ENCODE peak calls at places on chromosome 13, in nine cellular contexts. One of them, this sample, is unnamed.

GRCh38 chr13:112510987-112511715 is 76.8 kb downstream of the TUBGCP3 start:
- DNase-seq in occipital lobe: no peak
- DNase-seq in HL-60: no peak
- DNase-seq in HEK293T: no peak
- DNase-seq in heart right ventricle: no peak
- DNase-seq in COLO829: no peak
- DNase-seq in colonic mucosa: no peak
- DNase-seq in activated CD4-positive, alpha-beta T cell treated with anti-CD3 and anti-CD28 coated beads for 24 hours: no peak
- DNase-seq in IMR-90: no peak
- DNase-seq in this sample: no peak

GRCh38 chr13:107250626-107251025 is 682.7 kb upstream of the ARGLU1 start:
- DNase-seq in HL-60: no peak
- DNase-seq in HEK293T: no peak
- DNase-seq in IMR-90: peak; percentile 22
- DNase-seq in heart right ventricle: no peak
- DNase-seq in COLO829: no peak
- DNase-seq in occipital lobe: no peak
- DNase-seq in activated CD4-positive, alpha-beta T cell treated with anti-CD3 and anti-CD28 coated beads for 24 hours: no peak
- DNase-seq in colonic mucosa: no peak
- DNase-seq in this sample: no peak

GRCh38 chr13:40026174-40026585 is 370.7 kb downstream of the COG6 start:
- DNase-seq in COLO829: no peak
- DNase-seq in IMR-90: peak; percentile 11
- DNase-seq in colonic mucosa: no peak
- DNase-seq in activated CD4-positive, alpha-beta T cell treated with anti-CD3 and anti-CD28 coated beads for 24 hours: peak; percentile 52
- DNase-seq in occipital lobe: no peak
- DNase-seq in HEK293T: no peak
- DNase-seq in HL-60: no peak
- DNase-seq in heart right ventricle: no peak
- DNase-seq in this sample: peak; percentile 4

GRCh38 chr13:29423050-29423449 is 172.4 kb downstream of the SLC7A1 start:
- DNase-seq in occipital lobe: no peak
- DNase-seq in activated CD4-positive, alpha-beta T cell treated with anti-CD3 and anti-CD28 coated beads for 24 hours: no peak
- DNase-seq in COLO829: no peak
- DNase-seq in HL-60: no peak
- DNase-seq in HEK293T: no peak
- DNase-seq in heart right ventricle: no peak
- DNase-seq in IMR-90: no peak
- DNase-seq in colonic mucosa: no peak
- DNase-seq in this sample: no peak

GRCh38 chr13:51832471-51833152 is 12.4 kb downstream of the TMEM272 start:
- DNase-seq in heart right ventricle: no peak
- DNase-seq in activated CD4-positive, alpha-beta T cell treated with anti-CD3 and anti-CD28 coated beads for 24 hours: peak; percentile 35
- DNase-seq in HL-60: peak; percentile 42
- DNase-seq in occipital lobe: no peak
- DNase-seq in IMR-90: peak; percentile 8
- DNase-seq in colonic mucosa: no peak
- DNase-seq in HEK293T: peak; percentile 41
- DNase-seq in COLO829: peak; percentile 45
- DNase-seq in this sample: peak; percentile 40

GRCh38 chr13:32448224-32448623 is 20.3 kb upstream of the N4BP2L1 start:
- DNase-seq in IMR-90: no peak
- DNase-seq in occipital lobe: no peak
- DNase-seq in activated CD4-positive, alpha-beta T cell treated with anti-CD3 and anti-CD28 coated beads for 24 hours: no peak
- DNase-seq in heart right ventricle: no peak
- DNase-seq in colonic mucosa: no peak
- DNase-seq in HL-60: no peak
- DNase-seq in COLO829: no peak
- DNase-seq in HEK293T: no peak
- DNase-seq in this sample: no peak

GRCh38 chr13:21078501-21078900 is 17.1 kb upstream of the LATS2 start:
- DNase-seq in occipital lobe: no peak
- DNase-seq in colonic mucosa: no peak
- DNase-seq in COLO829: no peak
- DNase-seq in HEK293T: no peak
- DNase-seq in HL-60: no peak
- DNase-seq in activated CD4-positive, alpha-beta T cell treated with anti-CD3 and anti-CD28 coated beads for 24 hours: no peak
- DNase-seq in IMR-90: peak; percentile 42
- DNase-seq in heart right ventricle: no peak
- DNase-seq in this sample: peak; percentile 44

GRCh38 chr13:111239754-111240670 is 80.4 kb upstream of the TEX29 start:
- DNase-seq in colonic mucosa: no peak
- DNase-seq in HL-60: no peak
- DNase-seq in activated CD4-positive, alpha-beta T cell treated with anti-CD3 and anti-CD28 coated beads for 24 hours: no peak
- DNase-seq in occipital lobe: no peak
- DNase-seq in HEK293T: no peak
- DNase-seq in IMR-90: no peak
- DNase-seq in COLO829: no peak
- DNase-seq in heart right ventricle: no peak
- DNase-seq in this sample: peak; percentile 74

GRCh38 chr13:43196171-43196611 is 172.8 kb downstream of the DNAJC15 start:
- DNase-seq in occipital lobe: no peak
- DNase-seq in HEK293T: no peak
- DNase-seq in HL-60: no peak
- DNase-seq in colonic mucosa: no peak
- DNase-seq in heart right ventricle: peak; percentile 16
- DNase-seq in IMR-90: peak; percentile 8
- DNase-seq in activated CD4-positive, alpha-beta T cell treated with anti-CD3 and anti-CD28 coated beads for 24 hours: no peak
- DNase-seq in COLO829: no peak
- DNase-seq in this sample: no peak

GRCh38 chr13:33194820-33195692 is 90.5 kb downstream of the STARD13 start:
- DNase-seq in HEK293T: peak; percentile 43
- DNase-seq in COLO829: no peak
- DNase-seq in colonic mucosa: no peak
- DNase-seq in heart right ventricle: no peak
- DNase-seq in HL-60: no peak
- DNase-seq in IMR-90: peak; percentile 96
- DNase-seq in occipital lobe: no peak
- DNase-seq in activated CD4-positive, alpha-beta T cell treated with anti-CD3 and anti-CD28 coated beads for 24 hours: no peak
- DNase-seq in this sample: peak; percentile 81

GRCh38 chr13:21894091-21894490 is 223.2 kb downstream of the FGF9 start:
- DNase-seq in occipital lobe: no peak
- DNase-seq in HEK293T: no peak
- DNase-seq in activated CD4-positive, alpha-beta T cell treated with anti-CD3 and anti-CD28 coated beads for 24 hours: no peak
- DNase-seq in heart right ventricle: no peak
- DNase-seq in IMR-90: no peak
- DNase-seq in HL-60: no peak
- DNase-seq in colonic mucosa: peak; percentile 68
- DNase-seq in COLO829: no peak
- DNase-seq in this sample: no peak

GRCh38 chr13:99974296-99974938 is 2.9 kb upstream of the ZIC5 start:
- DNase-seq in occipital lobe: no peak
- DNase-seq in IMR-90: no peak
- DNase-seq in HL-60: no peak
- DNase-seq in colonic mucosa: no peak
- DNase-seq in activated CD4-positive, alpha-beta T cell treated with anti-CD3 and anti-CD28 coated beads for 24 hours: no peak
- DNase-seq in heart right ventricle: no peak
- DNase-seq in COLO829: no peak
- DNase-seq in HEK293T: no peak
- DNase-seq in this sample: no peak

GRCh38 chr13:49502954-49503353 is 7.2 kb downstream of the PHF11 start:
- DNase-seq in colonic mucosa: no peak
- DNase-seq in activated CD4-positive, alpha-beta T cell treated with anti-CD3 and anti-CD28 coated beads for 24 hours: no peak
- DNase-seq in occipital lobe: no peak
- DNase-seq in COLO829: no peak
- DNase-seq in HL-60: no peak
- DNase-seq in heart right ventricle: no peak
- DNase-seq in HEK293T: no peak
- DNase-seq in IMR-90: peak; percentile 77
- DNase-seq in this sample: peak; percentile 62

GRCh38 chr13:45310341-45311138 is 30.4 kb downstream of the TPT1 start:
- DNase-seq in heart right ventricle: no peak
- DNase-seq in HL-60: no peak
- DNase-seq in IMR-90: no peak
- DNase-seq in COLO829: no peak
- DNase-seq in HEK293T: no peak
- DNase-seq in activated CD4-positive, alpha-beta T cell treated with anti-CD3 and anti-CD28 coated beads for 24 hours: no peak
- DNase-seq in colonic mucosa: no peak
- DNase-seq in occipital lobe: no peak
- DNase-seq in this sample: no peak

GRCh38 chr13:67341406-67341805 is 111.3 kb upstream of the PCDH9 start:
- DNase-seq in HL-60: no peak
- DNase-seq in COLO829: no peak
- DNase-seq in heart right ventricle: no peak
- DNase-seq in IMR-90: peak; percentile 53
- DNase-seq in activated CD4-positive, alpha-beta T cell treated with anti-CD3 and anti-CD28 coated beads for 24 hours: no peak
- DNase-seq in colonic mucosa: no peak
- DNase-seq in occipital lobe: no peak
- DNase-seq in HEK293T: no peak
- DNase-seq in this sample: peak; percentile 28

GRCh38 chr13:48316826-48317510 is 13.4 kb downstream of the RB1 start:
- DNase-seq in HEK293T: no peak
- DNase-seq in occipital lobe: no peak
- DNase-seq in colonic mucosa: no peak
- DNase-seq in heart right ventricle: peak; percentile 22
- DNase-seq in activated CD4-positive, alpha-beta T cell treated with anti-CD3 and anti-CD28 coated beads for 24 hours: no peak
- DNase-seq in COLO829: no peak
- DNase-seq in IMR-90: no peak
- DNase-seq in HL-60: no peak
- DNase-seq in this sample: no peak

GRCh38 chr13:92187378-92187989 is 789.1 kb downstream of the GPC5 start:
- DNase-seq in occipital lobe: peak; percentile 0
- DNase-seq in colonic mucosa: peak; percentile 28
- DNase-seq in heart right ventricle: no peak
- DNase-seq in activated CD4-positive, alpha-beta T cell treated with anti-CD3 and anti-CD28 coated beads for 24 hours: peak; percentile 8
- DNase-seq in IMR-90: peak; percentile 27
- DNase-seq in HEK293T: peak; percentile 73
- DNase-seq in HL-60: no peak
- DNase-seq in COLO829: peak; percentile 16
- DNase-seq in this sample: peak; percentile 0

GRCh38 chr13:106376411-106377112 is 158.9 kb downstream of the EFNB2 start:
- DNase-seq in heart right ventricle: no peak
- DNase-seq in activated CD4-positive, alpha-beta T cell treated with anti-CD3 and anti-CD28 coated beads for 24 hours: no peak
- DNase-seq in IMR-90: peak; percentile 95
- DNase-seq in colonic mucosa: no peak
- DNase-seq in HL-60: no peak
- DNase-seq in occipital lobe: peak; percentile 29
- DNase-seq in COLO829: peak; percentile 56
- DNase-seq in HEK293T: peak; percentile 12
- DNase-seq in this sample: peak; percentile 87

GRCh38 chr13:20424959-20425358 is 100.7 kb downstream of the CRYL1 start:
- DNase-seq in heart right ventricle: no peak
- DNase-seq in occipital lobe: no peak
- DNase-seq in activated CD4-positive, alpha-beta T cell treated with anti-CD3 and anti-CD28 coated beads for 24 hours: no peak
- DNase-seq in IMR-90: no peak
- DNase-seq in COLO829: no peak
- DNase-seq in HL-60: no peak
- DNase-seq in HEK293T: no peak
- DNase-seq in colonic mucosa: no peak
- DNase-seq in this sample: no peak

GRCh38 chr13:74132152-74132767 is 1.9 kb downstream of the KLF12 start:
- DNase-seq in COLO829: no peak
- DNase-seq in HEK293T: peak; percentile 47
- DNase-seq in HL-60: no peak
- DNase-seq in heart right ventricle: no peak
- DNase-seq in activated CD4-positive, alpha-beta T cell treated with anti-CD3 and anti-CD28 coated beads for 24 hours: no peak
- DNase-seq in occipital lobe: no peak
- DNase-seq in colonic mucosa: no peak
- DNase-seq in IMR-90: peak; percentile 39
- DNase-seq in this sample: peak; percentile 36

GRCh38 chr13:99981115-99982020 is at the start of gene ZIC2:
- DNase-seq in HEK293T: peak; percentile 50
- DNase-seq in IMR-90: no peak
- DNase-seq in colonic mucosa: no peak
- DNase-seq in occipital lobe: no peak
- DNase-seq in HL-60: no peak
- DNase-seq in heart right ventricle: no peak
- DNase-seq in activated CD4-positive, alpha-beta T cell treated with anti-CD3 and anti-CD28 coated beads for 24 hours: no peak
- DNase-seq in COLO829: no peak
- DNase-seq in this sample: peak; percentile 55

GRCh38 chr13:42875448-42876269 is 94.3 kb downstream of the FAM216B start:
- DNase-seq in HEK293T: peak; percentile 35
- DNase-seq in COLO829: peak; percentile 40
- DNase-seq in IMR-90: peak; percentile 54
- DNase-seq in colonic mucosa: no peak
- DNase-seq in heart right ventricle: no peak
- DNase-seq in occipital lobe: no peak
- DNase-seq in HL-60: no peak
- DNase-seq in activated CD4-positive, alpha-beta T cell treated with anti-CD3 and anti-CD28 coated beads for 24 hours: no peak
- DNase-seq in this sample: no peak

GRCh38 chr13:110356362-110356761 is 49.3 kb downstream of the COL4A2 start:
- DNase-seq in HEK293T: no peak
- DNase-seq in activated CD4-positive, alpha-beta T cell treated with anti-CD3 and anti-CD28 coated beads for 24 hours: no peak
- DNase-seq in colonic mucosa: no peak
- DNase-seq in COLO829: no peak
- DNase-seq in HL-60: no peak
- DNase-seq in heart right ventricle: no peak
- DNase-seq in IMR-90: no peak
- DNase-seq in occipital lobe: no peak
- DNase-seq in this sample: no peak

GRCh38 chr13:48634631-48635030 is 19.1 kb upstream of the CYSLTR2 start:
- DNase-seq in heart right ventricle: no peak
- DNase-seq in activated CD4-positive, alpha-beta T cell treated with anti-CD3 and anti-CD28 coated beads for 24 hours: no peak
- DNase-seq in occipital lobe: no peak
- DNase-seq in IMR-90: no peak
- DNase-seq in HL-60: no peak
- DNase-seq in HEK293T: no peak
- DNase-seq in colonic mucosa: no peak
- DNase-seq in COLO829: no peak
- DNase-seq in this sample: no peak

GRCh38 chr13:97974773-97975172 is 21.3 kb downstream of the IPO5 start:
- DNase-seq in occipital lobe: no peak
- DNase-seq in IMR-90: no peak
- DNase-seq in activated CD4-positive, alpha-beta T cell treated with anti-CD3 and anti-CD28 coated beads for 24 hours: no peak
- DNase-seq in heart right ventricle: no peak
- DNase-seq in COLO829: no peak
- DNase-seq in colonic mucosa: no peak
- DNase-seq in HL-60: no peak
- DNase-seq in HEK293T: no peak
- DNase-seq in this sample: peak; percentile 35

GRCh38 chr13:28753208-28753892 is 34.6 kb upstream of the SLC46A3 start:
- DNase-seq in HL-60: no peak
- DNase-seq in activated CD4-positive, alpha-beta T cell treated with anti-CD3 and anti-CD28 coated beads for 24 hours: no peak
- DNase-seq in heart right ventricle: peak; percentile 21
- DNase-seq in HEK293T: peak; percentile 24
- DNase-seq in colonic mucosa: peak; percentile 59
- DNase-seq in occipital lobe: no peak
- DNase-seq in COLO829: peak; percentile 90
- DNase-seq in IMR-90: peak; percentile 91
- DNase-seq in this sample: peak; percentile 89

GRCh38 chr13:96020155-96020575 is 33.0 kb downstream of the UGGT2 start:
- DNase-seq in COLO829: peak; percentile 70
- DNase-seq in colonic mucosa: peak; percentile 55
- DNase-seq in occipital lobe: peak; percentile 13
- DNase-seq in heart right ventricle: no peak
- DNase-seq in HL-60: no peak
- DNase-seq in IMR-90: peak; percentile 67
- DNase-seq in activated CD4-positive, alpha-beta T cell treated with anti-CD3 and anti-CD28 coated beads for 24 hours: no peak
- DNase-seq in HEK293T: peak; percentile 62
- DNase-seq in this sample: peak; percentile 37

GRCh38 chr13:80586356-80586755 is 245.4 kb upstream of the SPRY2 start:
- DNase-seq in activated CD4-positive, alpha-beta T cell treated with anti-CD3 and anti-CD28 coated beads for 24 hours: no peak
- DNase-seq in heart right ventricle: no peak
- DNase-seq in HL-60: peak; percentile 7
- DNase-seq in IMR-90: no peak
- DNase-seq in HEK293T: no peak
- DNase-seq in occipital lobe: no peak
- DNase-seq in COLO829: no peak
- DNase-seq in colonic mucosa: no peak
- DNase-seq in this sample: peak; percentile 12

GRCh38 chr13:100694722-100695644 is 20.4 kb upstream of the TMTC4 start:
- DNase-seq in COLO829: peak; percentile 45
- DNase-seq in HEK293T: peak; percentile 52
- DNase-seq in occipital lobe: no peak
- DNase-seq in IMR-90: peak; percentile 38
- DNase-seq in HL-60: no peak
- DNase-seq in colonic mucosa: peak; percentile 28
- DNase-seq in heart right ventricle: no peak
- DNase-seq in activated CD4-positive, alpha-beta T cell treated with anti-CD3 and anti-CD28 coated beads for 24 hours: no peak
- DNase-seq in this sample: peak; percentile 25

GRCh38 chr13:103002279-103002678 is 63.9 kb downstream of the SLC10A2 start:
- DNase-seq in COLO829: no peak
- DNase-seq in activated CD4-positive, alpha-beta T cell treated with anti-CD3 and anti-CD28 coated beads for 24 hours: no peak
- DNase-seq in HL-60: no peak
- DNase-seq in occipital lobe: no peak
- DNase-seq in heart right ventricle: no peak
- DNase-seq in IMR-90: no peak
- DNase-seq in colonic mucosa: no peak
- DNase-seq in HEK293T: no peak
- DNase-seq in this sample: no peak

GRCh38 chr13:95115525-95115924 is 185.7 kb downstream of the ABCC4 start:
- DNase-seq in heart right ventricle: no peak
- DNase-seq in HL-60: no peak
- DNase-seq in activated CD4-positive, alpha-beta T cell treated with anti-CD3 and anti-CD28 coated beads for 24 hours: no peak
- DNase-seq in COLO829: no peak
- DNase-seq in HEK293T: no peak
- DNase-seq in occipital lobe: no peak
- DNase-seq in colonic mucosa: peak; percentile 22
- DNase-seq in IMR-90: no peak
- DNase-seq in this sample: no peak

This sample was measured in foreskin fibroblast.